ENCODE peak calls at places on chromosomes 7 and 10, in four cellular contexts. M is cardiac muscle cell, K is AG10803, A is right lobe of liver. L is an unnamed sample.

GRCh38 chr10:101452593-101452992 is 98.6 kb downstream of the BTRC start:
- DNase-seq in M (no peak), K (no peak), A (no peak), L (no peak)

GRCh38 chr10:5040781-5041470 is 37.3 kb upstream of the AKR1C2 start:
- DNase-seq in M (no peak), A (no peak), K (no peak), L (peak)

GRCh38 chr10:131300508-131300907 is 11.0 kb downstream of the TCERG1L start:
- DNase-seq in A (no peak), K (no peak), M (no peak), L (no peak)

GRCh38 chr7:92631067-92631829 is 41.1 kb upstream of the FAM133B start:
- DNase-seq in A (no peak), K (no peak), M (no peak), L (no peak)

GRCh38 chr7:47432988-47433895 is 148.7 kb downstream of the TNS3 start:
- DNase-seq in A (no peak), K (no peak), M (no peak), L (no peak)

GRCh38 chr10:49666054-49666453 is 13.4 kb upstream of the C10orf53 start:
- DNase-seq in A (no peak), K (no peak), M (no peak), L (no peak)

GRCh38 chr7:158284617-158285382 is 302.8 kb downstream of the PTPRN2 start:
- DNase-seq in A (no peak), K (no peak), M (no peak), L (no peak)

GRCh38 chr10:101291254-101292193 is 62.3 kb upstream of the LBX1 start:
- DNase-seq in A (peak), M (peak), K (no peak), L (no peak)

GRCh38 chr7:78326870-78327269 is 528.3 kb downstream of the PHTF2 start:
- DNase-seq in A (no peak), K (peak), M (no peak), L (peak)

GRCh38 chr7:99679400-99680191 is at the start of gene CYP3A5:
- DNase-seq in M (peak), A (peak), K (peak), L (peak)

GRCh38 chr10:6037975-6038624 is 24.1 kb downstream of the IL2RA start:
- DNase-seq in A (no peak), K (no peak), M (no peak), L (no peak)

GRCh38 chr7:94449151-94449725 is 54.5 kb downstream of the COL1A2 start:
- DNase-seq in M (peak), K (peak), A (no peak), L (peak)

GRCh38 chr10:282294-283139 is 147.3 kb downstream of the ZMYND11 start:
- DNase-seq in K (peak), M (no peak), A (no peak), L (no peak)

GRCh38 chr10:7251696-7252465 is 159.0 kb downstream of the SFMBT2 start:
- DNase-seq in A (no peak), M (peak), K (no peak), L (no peak)

GRCh38 chr7:99648843-99649242 is 31.0 kb downstream of the CYP3A5 start:
- DNase-seq in A (no peak), K (no peak), M (no peak), L (no peak)

GRCh38 chr10:27190508-27190907 is 35.4 kb downstream of the MASTL start:
- DNase-seq in M (no peak), K (no peak), A (no peak), L (no peak)

GRCh38 chr7:2527505-2528464 is 8.2 kb downstream of the LFNG start:
- DNase-seq in M (no peak), A (no peak), K (peak), L (no peak)

GRCh38 chr10:86443936-86444335 is 77.3 kb upstream of the GRID1 start:
- DNase-seq in K (no peak), A (no peak), M (no peak), L (no peak)

GRCh38 chr10:34454590-34455289 is 360.4 kb downstream of the PARD3 start:
- DNase-seq in A (no peak), M (no peak), K (peak), L (no peak)

GRCh38 chr10:718143-718700 is 28.8 kb upstream of the DIP2C start:
- DNase-seq in A (no peak), M (no peak), K (no peak), L (no peak)

GRCh38 chr7:131747625-131748024 is 191.2 kb upstream of the PODXL start:
- DNase-seq in K (no peak), M (no peak), A (no peak), L (no peak)

GRCh38 chr7:55187701-55188491 is 169.1 kb downstream of the EGFR start:
- DNase-seq in M (no peak), A (no peak), K (no peak), L (no peak)

GRCh38 chr7:79386688-79387422 is 66.6 kb downstream of the MAGI2 start:
- DNase-seq in K (peak), M (no peak), A (no peak), L (no peak)

GRCh38 chr10:91219371-91220193 is 881 bp upstream of the PCGF5 start:
- DNase-seq in K (no peak), M (no peak), A (no peak), L (no peak)

GRCh38 chr7:124033093-124033806 is 383 bp upstream of the TMEM229A start:
- DNase-seq in A (no peak), M (peak), K (no peak), L (no peak)

GRCh38 chr7:17535776-17536175 is 237.3 kb downstream of the AHR start:
- DNase-seq in K (peak), A (no peak), M (no peak), L (no peak)

GRCh38 chr10:98367626-98368451 is 47.1 kb downstream of the PYROXD2 start:
- DNase-seq in M (no peak), K (no peak), A (no peak), L (no peak)

GRCh38 chr7:101885597-101885955 is 68.2 kb downstream of the CUX1 start:
- DNase-seq in M (no peak), K (no peak), A (no peak), L (no peak)

GRCh38 chr7:107150375-107151073 is 18.3 kb upstream of the HBP1 start:
- DNase-seq in M (peak), K (peak), A (peak), L (no peak)

GRCh38 chr7:158125721-158126120 is 461.9 kb downstream of the PTPRN2 start:
- DNase-seq in A (no peak), K (no peak), M (no peak), L (no peak)

GRCh38 chr7:38580485-38580884 is 50.7 kb downstream of the AMPH start:
- DNase-seq in K (no peak), M (no peak), A (no peak), L (no peak)

DNA sequence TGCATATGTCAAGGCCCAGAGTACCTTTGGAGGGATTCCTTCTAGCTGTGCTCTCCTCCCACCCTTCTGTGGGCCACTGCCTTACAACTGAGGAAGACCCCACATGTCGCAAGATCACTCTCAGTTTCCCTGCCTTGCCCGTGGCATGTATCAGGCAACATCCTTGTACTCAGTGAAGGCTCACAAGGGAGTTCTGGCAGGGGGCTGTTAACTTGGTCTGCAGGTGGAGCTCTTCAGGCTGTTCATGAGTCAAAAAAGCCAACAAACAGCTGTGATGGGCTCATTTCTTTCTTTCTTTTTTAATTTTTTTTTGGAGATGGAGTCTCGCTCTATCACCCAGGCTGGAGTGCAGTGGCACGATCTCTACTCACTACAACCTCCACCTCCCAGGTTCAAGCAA is 513.0 kb upstream of the ANKRD30A start:
- DNase-seq in A (no peak), K (no peak), M (no peak), L (no peak)
- TF ChIP-seq CTCF in A (no peak), K (no peak), M (no peak), L (no peak)

DNA sequence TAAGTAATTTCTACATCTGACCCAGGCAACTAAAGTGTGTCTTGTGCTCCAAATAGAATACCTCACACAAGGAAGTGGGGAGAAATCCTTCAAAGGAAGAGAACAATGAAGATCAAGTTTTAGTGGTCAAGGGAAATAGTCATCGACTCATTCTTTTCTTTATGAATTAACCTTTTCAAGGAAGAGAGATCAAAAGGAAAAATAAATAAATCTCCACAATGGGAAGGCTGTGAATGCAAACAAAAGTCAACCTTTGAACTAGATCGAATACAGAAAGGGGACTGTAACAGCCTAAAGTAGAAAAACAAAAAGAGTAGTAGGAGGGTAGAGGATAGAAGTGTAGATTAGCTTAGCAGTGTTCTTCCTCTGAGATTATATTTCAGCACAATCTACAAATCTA is 274.6 kb upstream of the COBL start:
- DNase-seq in A (no peak), K (no peak), M (no peak), L (no peak)
- H3K4me3 ChIP-seq in A (no peak), K (no peak), M (no peak), L (no peak)

GRCh38 chr7:41241641-41242040 is 461.2 kb downstream of the INHBA start:
- DNase-seq in M (no peak), K (no peak), A (no peak), L (no peak)
- TF ChIP-seq CTCF in M (no peak), K (no peak), A (no peak), L (no peak)

DNA sequence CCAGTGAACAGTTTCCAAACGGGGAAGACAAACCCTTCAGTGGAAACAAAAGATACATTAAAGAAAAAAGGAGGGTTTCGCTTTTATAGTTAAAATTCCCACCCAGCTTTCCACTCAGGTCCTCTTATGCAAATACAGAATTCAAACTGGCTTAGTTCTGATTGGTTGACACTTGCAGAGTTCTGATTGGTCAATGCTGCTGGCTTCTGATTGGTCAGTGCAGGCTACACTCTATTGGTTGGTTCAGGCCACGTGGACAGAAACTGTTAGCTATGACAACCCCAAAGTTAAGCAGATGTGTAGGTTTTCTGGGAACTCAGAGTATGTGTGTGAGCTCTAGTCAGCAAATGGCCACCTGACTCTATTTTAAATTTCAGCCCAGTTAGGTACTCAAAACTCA is 80.0 kb downstream of the FBXL13 start:
- DNase-seq in M (no peak), K (no peak), A (no peak), L (no peak)
- H3K4me3 ChIP-seq in M (no peak), K (no peak), A (no peak), L (no peak)